ENCODE peak calls at places on chromosome 7, in five cellular contexts. D is PC-9; W is PC-3; M is CD4-positive, alpha-beta memory T cell; E is astrocyte. H is an unnamed sample.

GRCh38 chr7:8184241-8184640 is 77.7 kb downstream of the ICA1 start:
- DNase-seq in D (no peak), W (no peak), M (no peak), E (no peak), H (no peak)

GRCh38 chr7:151863386-151864079 is 13.4 kb downstream of the PRKAG2 start:
- DNase-seq in D (no peak), W (no peak), M (no peak), E (no peak), H (no peak)

GRCh38 chr7:40566879-40567278 is 432.1 kb downstream of the SUGCT start:
- DNase-seq in D (no peak), W (no peak), M (no peak), E (no peak), H (no peak)

GRCh38 chr7:150972746-150973145 is 5.4 kb downstream of the KCNH2 start:
- DNase-seq in D (no peak), W (no peak), M (peak; percentile 31), E (no peak), H (no peak)

GRCh38 chr7:104458875-104459274 is 130.5 kb downstream of the LHFPL3 start:
- DNase-seq in D (no peak), W (no peak), M (no peak), E (no peak), H (no peak)

GRCh38 chr7:37065779-37066271 is 341.5 kb upstream of the AOAH start:
- DNase-seq in D (no peak), W (no peak), M (no peak), E (peak; percentile 70), H (no peak)

GRCh38 chr7:92767427-92767826 is 68.9 kb downstream of the CDK6 start:
- DNase-seq in D (no peak), W (peak; percentile 37), M (no peak), E (peak; percentile 64), H (no peak)

GRCh38 chr7:87057210-87057609 is 2.2 kb downstream of the ELAPOR2 start:
- DNase-seq in D (no peak), W (no peak), M (no peak), E (no peak), H (no peak)

GRCh38 chr7:134482858-134483257 is 24.0 kb upstream of the AKR1B1 start:
- DNase-seq in D (no peak), W (no peak), M (no peak), E (no peak), H (no peak)

DNA sequence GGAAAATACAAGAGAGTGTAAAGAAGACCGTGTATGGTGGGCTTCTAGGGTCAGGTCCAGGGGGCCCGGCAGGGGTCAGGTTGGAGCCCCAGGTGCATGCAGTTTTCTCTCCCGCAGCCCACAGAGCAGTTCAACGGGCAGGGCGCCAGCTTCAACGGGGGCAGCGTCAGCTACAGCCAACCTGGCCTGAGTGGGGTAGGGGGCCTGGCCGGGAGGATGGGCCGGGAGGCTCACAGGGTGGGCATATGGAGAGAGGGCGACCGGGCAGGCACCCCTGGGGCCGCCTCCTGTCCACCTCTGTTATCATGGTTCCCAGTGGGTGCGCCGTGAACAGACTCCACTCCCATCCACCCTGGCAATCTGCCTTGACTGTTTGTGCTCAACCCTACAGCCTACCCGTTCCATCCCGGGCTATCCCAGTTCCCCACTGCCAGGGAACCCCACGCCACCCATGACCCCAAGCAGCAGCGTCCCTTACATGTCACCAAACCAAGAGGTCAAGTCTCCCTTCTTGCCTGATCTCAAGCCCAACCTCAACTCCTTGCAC is 11.5 kb downstream of the ZMIZ2 start:
- DNase-seq in D (no peak), W (no peak), M (no peak), E (no peak), H (no peak)
- H3K36me3 ChIP-seq in D (peaks cover 19% of the 10 kb centered on the region), W (peaks cover 20% of the 10 kb centered on the region), M (peaks cover 74% of the 10 kb centered on the region), E (peaks cover 15% of the 10 kb centered on the region), H (peaks cover 72% of the 10 kb centered on the region)

DNA sequence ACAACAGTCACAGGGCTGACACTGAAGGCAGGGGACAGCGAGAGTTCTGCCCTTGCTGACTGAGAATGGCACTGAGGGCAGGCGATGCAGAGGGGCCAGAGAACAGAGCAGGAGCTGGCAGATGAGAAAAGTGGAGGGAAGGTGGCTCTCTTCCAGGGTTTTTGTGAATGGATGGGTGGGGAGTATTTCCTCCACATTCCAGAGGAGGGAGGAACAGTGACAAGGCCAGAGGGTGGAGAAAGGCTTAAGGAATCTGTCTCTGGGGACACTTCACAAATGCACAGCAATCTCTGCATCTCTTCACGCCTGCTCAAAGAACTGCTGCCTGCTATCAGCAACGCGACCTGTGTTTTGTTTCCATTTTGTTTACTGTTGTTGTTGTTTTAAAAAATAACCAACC is 129.5 kb downstream of the GLI3 start:
- DNase-seq in D (no peak), W (peak; percentile 88), M (no peak), E (peak; percentile 18), H (no peak)
- H3K4me3 ChIP-seq in D (no peak overlapping the region), W (peak overlapping the region; percentile 45), M (no peak overlapping the region), E (no peak overlapping the region), H (no peak overlapping the region)

GRCh38 chr7:14321947-14322346 is 332.5 kb upstream of the ETV1 start:
- DNase-seq in D (no peak), W (peak; percentile 21), M (no peak), E (no peak), H (no peak)

DNA sequence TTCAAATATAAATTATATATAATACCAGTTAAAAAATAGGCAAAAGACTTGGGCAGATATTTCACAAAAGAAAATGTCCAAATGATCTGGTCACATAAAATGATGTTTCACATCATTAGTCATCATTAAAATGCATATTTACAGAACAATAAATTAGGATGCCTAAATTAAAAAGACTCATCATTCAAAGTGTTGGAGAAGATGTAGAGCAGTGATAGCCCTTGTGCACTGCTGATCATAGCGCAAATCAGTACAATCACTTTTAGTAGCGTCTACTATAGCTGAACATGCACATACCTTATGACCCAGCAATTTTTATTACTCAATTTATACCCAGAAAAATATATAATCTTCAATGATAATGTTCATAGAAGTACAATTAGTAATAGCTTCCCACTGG is 333.3 kb upstream of the ETV1 start:
- DNase-seq in D (no peak), W (no peak), M (no peak), E (no peak), H (no peak)
- H3K27ac ChIP-seq in D (no peak overlapping the region), W (no peak overlapping the region), M (no peak overlapping the region), E (no peak overlapping the region), H (no peak overlapping the region)

DNA sequence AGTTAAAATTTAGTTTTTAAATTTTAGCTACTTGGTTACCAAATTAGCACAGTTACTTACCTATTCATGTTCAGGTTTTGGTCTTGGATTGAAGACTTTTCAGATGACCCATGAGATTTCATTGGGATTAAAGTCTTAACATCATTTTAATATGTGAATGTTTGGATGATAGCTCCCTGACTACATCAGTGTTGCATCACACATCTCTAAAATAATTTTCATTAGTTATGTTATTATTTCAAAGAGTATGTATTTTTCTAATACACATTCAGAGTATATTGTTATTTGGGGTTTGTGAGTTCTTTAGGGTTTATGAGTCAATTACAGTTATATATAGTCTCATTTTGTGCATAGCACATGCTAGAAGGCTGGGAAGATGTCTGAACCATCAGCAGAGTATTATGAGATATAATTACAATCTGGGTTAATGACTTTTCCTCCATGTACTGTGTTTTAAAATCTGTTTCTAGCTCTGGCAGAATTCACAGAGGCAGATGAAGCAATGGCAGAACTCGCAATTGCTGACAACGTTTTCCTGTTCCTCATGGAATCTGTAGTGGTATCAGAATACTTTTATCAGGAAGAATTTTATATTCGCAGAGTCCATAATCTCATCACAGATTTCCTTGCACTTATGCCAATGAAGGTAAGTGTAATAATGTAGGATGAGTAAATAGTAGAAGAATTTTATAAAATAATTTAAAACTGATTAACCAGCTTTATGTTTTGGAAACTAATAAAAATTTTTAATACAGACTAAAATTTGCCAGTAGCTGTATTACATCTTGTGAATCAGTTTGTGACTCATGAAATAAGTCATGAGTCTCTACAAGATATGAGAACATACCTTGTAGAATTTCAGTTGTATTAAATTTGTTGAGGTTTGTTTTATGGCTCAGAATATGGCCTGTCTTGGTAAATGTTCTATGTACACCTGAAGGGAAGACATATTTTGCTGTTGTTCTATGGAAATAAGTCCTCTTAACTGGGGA is 26.9 kb downstream of the NUP205 start:
- DNase-seq in D (no peak), W (peak; percentile 56), M (no peak), E (peak; percentile 3), H (no peak)
- H3K36me3 ChIP-seq in D (peaks cover 34% of the 10 kb centered on the region), W (peaks cover 29% of the 10 kb centered on the region), M (peaks cover 48% of the 10 kb centered on the region), E (peaks cover 39% of the 10 kb centered on the region), H (peaks cover 79% of the 10 kb centered on the region)

GRCh38 chr7:112083776-112084175 is 122.4 kb downstream of the DOCK4 start:
- DNase-seq in D (no peak), W (no peak), M (no peak), E (no peak), H (no peak)
- H3K4me3 ChIP-seq in D (no peak overlapping the region), W (no peak overlapping the region), M (no peak overlapping the region), E (no peak overlapping the region), H (no peak overlapping the region)

DNA sequence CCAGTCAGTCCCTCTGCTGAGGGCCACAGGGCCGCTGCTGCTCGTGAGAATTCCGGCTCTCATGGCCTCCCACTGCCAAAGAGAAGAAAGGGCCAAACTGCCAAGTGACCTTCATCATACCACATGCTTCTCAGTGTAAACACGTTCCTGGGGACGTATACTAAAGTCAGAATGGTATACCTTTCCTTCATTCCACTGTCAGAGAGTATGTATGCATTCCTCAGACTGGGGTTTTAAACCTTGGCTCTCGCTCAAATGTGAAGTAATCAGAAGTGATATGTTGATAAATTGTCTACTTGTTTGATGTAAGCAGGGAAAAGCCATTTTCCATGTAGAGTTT is 52.9 kb upstream of the SEC61G start:
- DNase-seq in D (no peak), W (no peak), M (no peak), E (peak; percentile 86), H (no peak)
- H3K27ac ChIP-seq in D (no peak overlapping the region), W (no peak overlapping the region), M (no peak overlapping the region), E (peak overlapping the region; percentile 87), H (no peak overlapping the region)

H was measured in CD4-positive, CD25-positive, alpha-beta regulatory T cell.